ENCODE peak calls at places on chromosome 10, in four cellular contexts. One of them, this sample, is unnamed.

GRCh38 chr10:117677239-117677638 is 134.7 kb downstream of the EMX2 start:
- DNase-seq in neuronal stem cell: no peak
- DNase-seq in H9: peak
- DNase-seq in IMR-90: no peak
- DNase-seq in this sample: peak

GRCh38 chr10:31977440-31978157 is 49.0 kb upstream of the ARHGAP12 start:
- DNase-seq in neuronal stem cell: no peak
- DNase-seq in IMR-90: peak
- DNase-seq in H9: no peak
- DNase-seq in this sample: peak

GRCh38 chr10:35136263-35136815 is 9.7 kb downstream of the CREM start:
- DNase-seq in neuronal stem cell: no peak
- DNase-seq in H9: no peak
- DNase-seq in IMR-90: no peak
- DNase-seq in this sample: no peak

GRCh38 chr10:48251525-48252353 is 22.8 kb downstream of the FRMPD2 start:
- DNase-seq in neuronal stem cell: no peak
- DNase-seq in H9: no peak
- DNase-seq in IMR-90: no peak
- DNase-seq in this sample: peak

GRCh38 chr10:6018422-6018821 is 41.1 kb upstream of the IL15RA start:
- DNase-seq in IMR-90: no peak
- DNase-seq in H9: no peak
- DNase-seq in neuronal stem cell: no peak
- DNase-seq in this sample: no peak

GRCh38 chr10:110379831-110380230 is 75.1 kb upstream of the SMNDC1 start:
- DNase-seq in IMR-90: no peak
- DNase-seq in neuronal stem cell: no peak
- DNase-seq in H9: no peak
- DNase-seq in this sample: no peak

GRCh38 chr10:86506499-86506898 is 15.1 kb downstream of the WAPL start:
- DNase-seq in IMR-90: no peak
- DNase-seq in H9: no peak
- DNase-seq in neuronal stem cell: no peak
- DNase-seq in this sample: no peak

GRCh38 chr10:70885485-70885884 is 2.9 kb downstream of the PCBD1 start:
- DNase-seq in H9: no peak
- DNase-seq in neuronal stem cell: no peak
- DNase-seq in IMR-90: no peak
- DNase-seq in this sample: no peak

GRCh38 chr10:51683031-51683830 is 16.2 kb downstream of the CSTF2T start:
- DNase-seq in IMR-90: peak
- DNase-seq in H9: no peak
- DNase-seq in neuronal stem cell: no peak
- DNase-seq in this sample: no peak

GRCh38 chr10:27743736-27744477 is 1.7 kb downstream of the MKX start:
- DNase-seq in H9: no peak
- DNase-seq in IMR-90: peak
- DNase-seq in neuronal stem cell: no peak
- DNase-seq in this sample: no peak

GRCh38 chr10:49759787-49760551 is 2.2 kb downstream of the OGDHL start:
- DNase-seq in IMR-90: no peak
- DNase-seq in neuronal stem cell: no peak
- DNase-seq in H9: peak
- DNase-seq in this sample: no peak

GRCh38 chr10:71323407-71323806 is 4.3 kb downstream of the SLC29A3 start:
- DNase-seq in neuronal stem cell: no peak
- DNase-seq in H9: no peak
- DNase-seq in IMR-90: peak
- DNase-seq in this sample: peak

GRCh38 chr10:70048309-70048708 is 4.3 kb upstream of the MACROH2A2 start:
- DNase-seq in IMR-90: no peak
- DNase-seq in neuronal stem cell: no peak
- DNase-seq in H9: no peak
- DNase-seq in this sample: no peak

GRCh38 chr10:100155936-100156335 is 29.9 kb downstream of the ERLIN1 start:
- DNase-seq in neuronal stem cell: no peak
- DNase-seq in IMR-90: no peak
- DNase-seq in H9: no peak
- DNase-seq in this sample: no peak

GRCh38 chr10:52486840-52487611 is 172.9 kb downstream of the DKK1 start:
- DNase-seq in neuronal stem cell: no peak
- DNase-seq in IMR-90: peak
- DNase-seq in H9: no peak
- DNase-seq in this sample: peak

GRCh38 chr10:15427836-15428414 is 56.8 kb upstream of the FAM171A1 start:
- DNase-seq in IMR-90: peak
- DNase-seq in neuronal stem cell: peak
- DNase-seq in H9: no peak
- DNase-seq in this sample: no peak

GRCh38 chr10:30171601-30172000 is 112.2 kb upstream of the JCAD start:
- DNase-seq in H9: no peak
- DNase-seq in IMR-90: no peak
- DNase-seq in neuronal stem cell: no peak
- DNase-seq in this sample: peak
- H3K4ac ChIP-seq in H9: no peak
- H3K4ac ChIP-seq in IMR-90: no peak
- H3K4ac ChIP-seq in neuronal stem cell: no peak
- H3K4ac ChIP-seq in this sample: no peak

GRCh38 chr10:601356-601963 is 88.0 kb downstream of the DIP2C start:
- DNase-seq in IMR-90: no peak
- DNase-seq in H9: no peak
- DNase-seq in neuronal stem cell: no peak
- DNase-seq in this sample: no peak
- H3K4ac ChIP-seq in IMR-90: peak
- H3K4ac ChIP-seq in H9: no peak
- H3K4ac ChIP-seq in neuronal stem cell: no peak
- H3K4ac ChIP-seq in this sample: no peak

DNA sequence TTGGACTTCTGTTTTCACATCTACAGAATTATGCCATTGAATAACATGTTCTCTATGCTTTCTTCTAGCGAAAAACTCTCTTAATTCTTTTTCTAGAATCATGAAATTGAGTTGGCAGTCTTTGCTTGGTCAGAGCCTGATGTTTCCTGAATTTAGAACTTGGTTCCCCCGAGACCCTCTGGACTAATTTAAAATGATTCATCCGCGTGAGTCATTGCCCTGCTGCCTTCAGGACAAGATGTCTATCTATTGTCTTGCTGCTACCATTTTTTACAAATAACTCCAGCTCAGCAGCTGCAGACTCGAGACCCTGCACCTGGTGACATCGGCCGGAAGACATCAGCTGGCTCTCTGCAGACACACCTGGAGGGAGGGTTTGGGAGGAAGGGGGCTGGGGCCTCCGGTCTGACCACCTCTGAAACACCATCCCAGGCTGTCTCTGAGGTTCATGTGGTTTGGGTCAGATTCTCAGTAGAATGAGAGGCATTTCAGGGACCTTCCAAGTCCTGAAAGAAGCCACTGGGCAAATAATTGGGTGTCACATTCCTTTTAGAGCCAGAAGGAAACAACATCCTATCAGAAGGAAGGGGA is 20.9 kb upstream of the KLF6 start:
- DNase-seq in H9: peak
- DNase-seq in neuronal stem cell: no peak
- DNase-seq in IMR-90: peak
- DNase-seq in this sample: peak
- H3K4ac ChIP-seq in H9: no peak
- H3K4ac ChIP-seq in neuronal stem cell: no peak
- H3K4ac ChIP-seq in IMR-90: peak
- H3K4ac ChIP-seq in this sample: no peak

GRCh38 chr10:4144802-4145201 is 359.8 kb upstream of the KLF6 start:
- DNase-seq in neuronal stem cell: no peak
- DNase-seq in IMR-90: peak
- DNase-seq in H9: no peak
- DNase-seq in this sample: no peak
- H3K4ac ChIP-seq in neuronal stem cell: no peak
- H3K4ac ChIP-seq in IMR-90: no peak
- H3K4ac ChIP-seq in H9: no peak
- H3K4ac ChIP-seq in this sample: no peak

DNA sequence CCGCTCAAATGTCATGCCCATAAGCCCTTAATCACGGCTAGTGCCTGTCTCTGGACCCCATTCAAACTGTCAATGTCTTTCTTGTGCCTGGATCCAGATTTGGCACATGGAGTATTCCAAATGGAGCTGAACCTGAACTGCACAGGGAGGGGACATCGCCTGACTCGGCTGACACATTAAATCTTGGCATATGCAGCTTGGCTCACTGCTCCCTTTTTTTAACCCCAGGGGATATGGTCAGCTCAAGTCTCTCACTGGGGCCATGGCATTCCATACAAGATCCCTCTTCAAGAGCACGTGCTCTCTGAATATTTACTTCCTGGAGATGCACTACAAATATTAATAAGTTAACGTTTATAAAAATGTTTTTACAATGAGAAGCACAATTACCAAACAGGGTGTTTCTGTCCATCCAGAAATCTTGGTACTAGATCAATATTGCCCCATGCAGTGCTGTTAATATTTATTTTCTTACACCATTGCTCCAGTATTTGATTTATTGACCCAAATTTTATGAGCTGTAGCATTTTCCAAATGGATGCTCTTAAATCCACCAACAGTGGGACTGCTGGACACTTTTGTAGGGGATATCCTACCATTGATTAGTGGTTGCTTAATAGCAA is 57.4 kb downstream of the FGFR2 start:
- DNase-seq in neuronal stem cell: no peak
- DNase-seq in IMR-90: no peak
- DNase-seq in H9: no peak
- DNase-seq in this sample: no peak
- H3K4ac ChIP-seq in neuronal stem cell: no peak
- H3K4ac ChIP-seq in IMR-90: no peak
- H3K4ac ChIP-seq in H9: no peak
- H3K4ac ChIP-seq in this sample: no peak

GRCh38 chr10:103719036-103719435 is 136.3 kb downstream of the SH3PXD2A start:
- DNase-seq in neuronal stem cell: no peak
- DNase-seq in H9: no peak
- DNase-seq in IMR-90: no peak
- DNase-seq in this sample: no peak
- H3K4ac ChIP-seq in neuronal stem cell: no peak
- H3K4ac ChIP-seq in H9: no peak
- H3K4ac ChIP-seq in IMR-90: no peak
- H3K4ac ChIP-seq in this sample: no peak

This sample was measured in trophoblast cell.